ENCODE peak calls at places on chromosomes 7 and 10, in six cellular contexts. Z, U, T, V, J and B are unnamed samples.
A peak's percentile ranks its signal among the peaks of the same experiment; 100 is the strongest.

GRCh38 chr7:121026577-121027111 is 38.1 kb downstream of the CPED1 start:
- DNase-seq in Z (no peak), U (no peak), T (no peak), V (no peak), J (no peak), B (no peak)

GRCh38 chr7:50266893-50267386 is 37.6 kb upstream of the IKZF1 start:
- DNase-seq in Z (no peak), U (no peak), T (peak; percentile 59), V (no peak), J (no peak), B (no peak)

GRCh38 chr7:96320437-96320836 is 1.5 kb downstream of the SLC25A13 start:
- DNase-seq in Z (no peak), U (no peak), T (peak; percentile 50), V (no peak), J (no peak), B (no peak)

GRCh38 chr7:108431099-108431498 is 25.1 kb downstream of the NRCAM start:
- DNase-seq in Z (no peak), U (no peak), T (no peak), V (no peak), J (no peak), B (no peak)

GRCh38 chr10:125158528-125159485 is 1.6 kb downstream of the CTBP2 start:
- DNase-seq in Z (no peak), U (no peak), T (peak; percentile 45), V (no peak), J (no peak), B (no peak)

GRCh38 chr10:77328272-77328816 is 309.3 kb downstream of the KCNMA1 start:
- DNase-seq in Z (peak; percentile 72), U (no peak), T (no peak), V (no peak), J (no peak), B (no peak)

GRCh38 chr10:90171014-90171722 is 469.8 kb downstream of the KIF20B start:
- DNase-seq in Z (no peak), U (no peak), T (no peak), V (no peak), J (no peak), B (no peak)

GRCh38 chr7:88758355-88759215 is 915 bp upstream of the ZNF804B start:
- DNase-seq in Z (peak; percentile 7), U (no peak), T (peak; percentile 12), V (no peak), J (no peak), B (no peak)

GRCh38 chr7:117169907-117170306 is 153.0 kb downstream of the WNT2 start:
- DNase-seq in Z (peak; percentile 68), U (no peak), T (no peak), V (no peak), J (no peak), B (peak; percentile 41)

GRCh38 chr7:2713370-2713769 is 25.4 kb downstream of the AMZ1 start:
- DNase-seq in Z (no peak), U (no peak), T (no peak), V (no peak), J (no peak), B (no peak)

GRCh38 chr10:104330168-104331117 is 7.8 kb downstream of the ITPRIP start:
- DNase-seq in Z (no peak), U (no peak), T (no peak), V (peak; percentile 88), J (no peak), B (no peak)

GRCh38 chr7:94049615-94050014 is 45.5 kb upstream of the BET1 start:
- DNase-seq in Z (no peak), U (no peak), T (no peak), V (no peak), J (no peak), B (no peak)

GRCh38 chr7:129952164-129952652 is 552 bp downstream of the UBE2H start:
- DNase-seq in Z (peak; percentile 53), U (no peak), T (peak; percentile 50), V (no peak), J (no peak), B (no peak)

GRCh38 chr10:121772406-121772805 is 155.4 kb downstream of the ATE1 start:
- DNase-seq in Z (no peak), U (no peak), T (no peak), V (no peak), J (no peak), B (no peak)

GRCh38 chr10:97336942-97337719 is 2.6 kb upstream of the FRAT2 start:
- DNase-seq in Z (peak; percentile 39), U (no peak), T (no peak), V (no peak), J (no peak), B (no peak)

GRCh38 chr7:142383826-142384507 is 126.1 kb upstream of the PRSS58 start:
- DNase-seq in Z (no peak), U (no peak), T (no peak), V (no peak), J (no peak), B (no peak)

GRCh38 chr7:83934118-83934734 is 260.4 kb downstream of the SEMA3A start:
- DNase-seq in Z (no peak), U (no peak), T (no peak), V (no peak), J (no peak), B (no peak)
- TF ChIP-seq CTCF in Z (no peak), U (no peak), T (no peak), V (no peak), J (peak; percentile 47), B (no peak)

DNA sequence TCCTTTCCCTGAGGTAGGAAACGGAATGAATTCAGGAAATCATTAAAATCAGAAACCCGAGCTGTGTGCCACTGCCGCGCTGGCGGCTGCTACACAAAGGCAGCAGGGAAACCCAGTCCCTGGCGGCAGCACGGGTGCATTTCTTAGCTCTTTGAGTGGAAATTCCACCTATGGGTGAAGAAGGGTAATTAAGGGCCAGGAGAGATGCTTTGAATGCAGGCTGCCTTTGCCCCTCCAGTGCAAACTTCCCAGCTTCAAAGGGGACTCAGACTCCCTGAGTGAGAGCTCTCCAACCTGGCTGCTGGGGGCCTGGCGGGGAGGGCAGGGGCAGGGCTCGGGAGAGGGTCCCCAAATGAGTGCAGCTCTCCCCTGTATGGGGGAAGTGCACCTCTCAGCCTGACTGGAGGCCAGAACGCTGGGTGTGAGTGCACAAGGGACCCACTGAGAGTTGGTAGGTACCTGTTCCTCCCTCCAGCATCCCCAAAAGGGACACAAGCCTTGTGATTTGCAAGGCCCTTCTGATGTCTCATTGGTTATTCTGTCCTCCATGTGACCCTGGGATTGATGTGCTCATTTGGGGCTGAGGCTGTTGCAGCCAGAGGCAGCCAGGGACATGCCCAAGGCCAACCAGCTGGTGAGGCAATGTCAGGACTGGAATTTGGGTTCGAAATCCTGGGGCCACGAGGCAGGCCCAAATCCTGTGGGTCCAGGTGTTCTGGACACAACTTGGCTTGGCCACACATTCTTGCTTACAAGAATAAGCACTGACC is 16.3 kb upstream of the ZMIZ1 start:
- DNase-seq in Z (no peak), U (no peak), T (no peak), V (no peak), J (no peak), B (no peak)
- TF ChIP-seq CTCF in Z (peak; percentile 35), U (peak; percentile 55), T (no peak), V (no peak), J (peak; percentile 34), B (peak; percentile 71)

GRCh38 chr7:67636363-67637355 is 640.0 kb downstream of the TYW1 start:
- DNase-seq in Z (no peak), U (no peak), T (no peak), V (no peak), J (no peak), B (no peak)
- TF ChIP-seq CTCF in Z (no peak), U (no peak), T (no peak), V (no peak), J (no peak), B (no peak)

GRCh38 chr7:39810710-39811109 is 139.3 kb upstream of the CDK13 start:
- DNase-seq in Z (no peak), U (no peak), T (no peak), V (no peak), J (no peak), B (no peak)

GRCh38 chr7:39811161-39811614 is 138.9 kb upstream of the CDK13 start:
- DNase-seq in Z (no peak), U (no peak), T (no peak), V (no peak), J (no peak), B (no peak)

DNA sequence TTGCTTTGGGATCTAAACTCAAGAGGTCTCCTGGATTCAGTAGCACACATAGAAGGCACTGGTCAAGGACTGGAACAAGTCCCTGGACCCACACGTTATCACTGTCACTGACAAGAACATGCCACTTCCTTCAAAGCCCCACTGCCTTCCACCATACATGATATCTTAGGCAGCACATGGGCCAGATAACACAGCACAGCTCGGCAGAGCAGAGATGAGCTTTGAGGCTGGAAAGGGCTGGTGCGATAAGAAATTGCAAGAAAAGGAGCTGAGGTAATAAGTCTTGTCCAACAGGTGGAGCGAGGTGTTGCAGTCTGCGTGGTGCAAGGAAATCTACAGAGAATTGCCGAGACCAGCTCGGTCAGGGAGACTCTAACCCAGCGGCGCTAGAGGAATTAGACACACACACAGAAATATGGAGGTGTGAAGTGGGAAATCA is 139.8 kb upstream of the CDK13 start:
- DNase-seq in Z (peak; percentile 58), U (no peak), T (no peak), V (no peak), J (no peak), B (no peak)
- TF ChIP-seq CTCF in Z (peak; percentile 52), U (peak; percentile 43), T (no peak), V (no peak), J (no peak), B (no peak)